ENCODE peak calls at places on chromosomes 2 and 18, in six cellular contexts. G is endodermal cell, F is foreskin fibroblast, U is K562, P is adrenal gland, I is mucosa of descending colon. Q is an unnamed sample.

GRCh38 chr2:66862871-66863650 is 428.1 kb downstream of the MEIS1 start:
- DNase-seq in G (no peak), F (peak), U (no peak), P (no peak), I (no peak), Q (no peak)

GRCh38 chr2:113877651-113878594 is 12.0 kb upstream of the ACTR3 start:
- DNase-seq in G (no peak), F (peak), U (peak), P (no peak), I (no peak), Q (no peak)

GRCh38 chr2:46857871-46858696 is 57.5 kb downstream of the MCFD2 start:
- DNase-seq in G (no peak), F (peak), U (peak), P (no peak), I (no peak), Q (peak)

GRCh38 chr18:2002604-2003003 is 568.7 kb downstream of the METTL4 start:
- DNase-seq in G (peak), F (no peak), U (no peak), P (no peak), I (no peak), Q (no peak)

GRCh38 chr2:112750560-112750843 is 13.9 kb downstream of the CKAP2L start:
- DNase-seq in G (no peak), F (no peak), U (no peak), P (no peak), I (no peak), Q (no peak)

GRCh38 chr2:135820003-135820618 is 16.9 kb downstream of the LCT start:
- DNase-seq in G (no peak), F (peak), U (no peak), P (no peak), I (no peak), Q (peak)

GRCh38 chr2:145752091-145752806 is 1232.3 kb upstream of the ZEB2 start:
- DNase-seq in G (peak), F (peak), U (peak), P (peak), I (no peak), Q (peak)

GRCh38 chr2:43136862-43137261 is 89.5 kb downstream of the ZFP36L2 start:
- DNase-seq in G (peak), F (no peak), U (no peak), P (no peak), I (no peak), Q (no peak)

GRCh38 chr2:100193334-100193733 is 50.9 kb upstream of the AFF3 start:
- DNase-seq in G (no peak), F (no peak), U (no peak), P (no peak), I (no peak), Q (no peak)

GRCh38 chr2:8059255-8059654 is 622.6 kb upstream of the ID2 start:
- DNase-seq in G (no peak), F (no peak), U (no peak), P (no peak), I (no peak), Q (no peak)

GRCh38 chr18:25915907-25916306 is 174.5 kb downstream of the SS18 start:
- DNase-seq in G (no peak), F (no peak), U (no peak), P (no peak), I (no peak), Q (no peak)

GRCh38 chr2:119005081-119005480 is 63.1 kb downstream of the MARCO start:
- DNase-seq in G (no peak), F (no peak), U (no peak), P (no peak), I (no peak), Q (no peak)

GRCh38 chr2:230942920-230943896 is 18.2 kb upstream of the GPR55 start:
- DNase-seq in G (peak), F (peak), U (peak), P (peak), I (peak), Q (no peak)

GRCh38 chr2:172427990-172428840 is 829 bp downstream of the ITGA6 start:
- DNase-seq in G (peak), F (no peak), U (peak), P (no peak), I (peak), Q (no peak)
- TF ChIP-seq CTCF in G (peak), F (no peak), U (no peak), P (no peak), I (no peak), Q (peak)

DNA sequence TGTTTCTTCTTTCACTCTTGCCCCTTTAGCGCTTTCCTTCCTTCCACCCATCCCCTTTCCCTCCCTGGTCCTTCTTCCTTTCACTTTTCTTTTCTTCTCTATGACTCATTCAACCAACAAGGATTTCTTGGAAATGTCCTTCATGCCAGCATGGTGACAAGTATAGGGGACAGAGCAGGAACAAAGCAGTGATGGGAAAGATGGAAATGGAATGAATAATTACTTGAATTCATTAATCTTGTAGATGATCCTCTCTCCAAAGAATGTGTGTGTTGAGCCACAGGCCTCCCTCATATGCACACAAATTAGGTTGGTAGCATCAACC is 1.5 kb downstream of the VAMP5 start:
- DNase-seq in G (no peak), F (peak), U (no peak), P (no peak), I (no peak), Q (peak)
- H3K4me3 ChIP-seq in G (no peak), F (peak), U (no peak), P (no peak), I (no peak), Q (peak)

GRCh38 chr2:20294231-20294630 is 56.4 kb downstream of the PUM2 start:
- DNase-seq in G (no peak), F (no peak), U (no peak), P (no peak), I (no peak), Q (no peak)

GRCh38 chr2:20292984-20293383 is 57.7 kb downstream of the PUM2 start:
- DNase-seq in G (no peak), F (no peak), U (no peak), P (no peak), I (no peak), Q (no peak)

GRCh38 chr2:20291846-20292408 is 58.7 kb downstream of the PUM2 start:
- DNase-seq in G (no peak), F (no peak), U (no peak), P (no peak), I (no peak), Q (no peak)

GRCh38 chr2:20288941-20289340 is 61.7 kb downstream of the PUM2 start:
- DNase-seq in G (no peak), F (peak), U (peak), P (no peak), I (no peak), Q (no peak)

GRCh38 chr2:20291106-20291564 is 59.5 kb downstream of the PUM2 start:
- DNase-seq in G (peak), F (peak), U (peak), P (peak), I (no peak), Q (peak)
- TF ChIP-seq CTCF in G (peak), F (peak), U (peak), P (peak), I (peak), Q (peak)

DNA sequence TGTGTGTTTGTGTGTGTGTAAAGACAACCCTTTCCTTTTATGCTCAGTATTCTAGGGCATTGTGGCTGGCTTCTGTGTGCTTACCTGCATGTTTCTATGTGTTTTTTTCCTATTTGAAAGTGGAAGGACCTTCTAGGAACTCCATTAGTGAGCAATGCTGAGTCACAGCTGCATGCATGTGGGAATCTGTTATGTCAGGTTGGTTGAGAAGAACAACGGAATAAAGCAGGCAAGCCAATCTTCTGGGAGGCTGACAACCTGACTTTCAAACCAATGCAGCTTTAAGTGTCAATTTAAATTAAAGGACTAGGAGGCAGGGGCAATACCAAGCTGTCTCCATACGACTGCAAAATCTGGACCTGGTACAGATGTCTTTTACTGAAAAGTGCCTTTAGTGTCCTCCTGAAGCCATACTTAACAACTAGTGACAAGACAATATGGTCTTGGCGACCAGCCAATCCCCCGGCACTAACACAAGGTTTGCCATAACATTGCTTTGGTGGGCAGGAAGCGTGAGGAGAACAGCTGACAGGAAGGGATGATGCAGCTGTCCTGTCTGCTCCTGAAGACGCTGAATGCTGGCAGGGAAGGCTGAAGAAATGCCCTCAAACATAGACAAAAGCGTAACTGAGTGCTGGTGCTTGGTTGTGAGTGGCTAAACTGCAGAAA is 514.7 kb upstream of the CDH7 start:
- DNase-seq in G (no peak), F (no peak), U (no peak), P (peak), I (no peak), Q (peak)
- H3K4me3 ChIP-seq in G (no peak), F (no peak), U (no peak), P (no peak), I (no peak), Q (no peak)

GRCh38 chr2:62297642-62298010 is 101.7 kb downstream of the B3GNT2 start:
- DNase-seq in G (peak), F (no peak), U (peak), P (no peak), I (no peak), Q (no peak)
- TF ChIP-seq CTCF in G (peak), F (no peak), U (peak), P (no peak), I (no peak), Q (no peak)

GRCh38 chr2:179946810-179947485 is 60.1 kb downstream of the CWC22 start:
- DNase-seq in G (no peak), F (no peak), U (no peak), P (no peak), I (no peak), Q (no peak)
- H3K4me3 ChIP-seq in G (no peak), F (no peak), U (no peak), P (no peak), I (no peak), Q (no peak)

GRCh38 chr2:71154798-71155197 is 24.4 kb downstream of the MPHOSPH10 start:
- DNase-seq in G (peak), F (no peak), U (peak), P (no peak), I (no peak), Q (no peak)
- TF ChIP-seq CTCF in G (peak), F (no peak), U (peak), P (no peak), I (no peak), Q (no peak)

GRCh38 chr2:39739386-39739785 is 39.7 kb downstream of the THUMPD2 start:
- DNase-seq in G (no peak), F (no peak), U (no peak), P (no peak), I (no peak), Q (no peak)

GRCh38 chr2:39736593-39736992 is 42.5 kb downstream of the THUMPD2 start:
- DNase-seq in G (no peak), F (peak), U (no peak), P (no peak), I (no peak), Q (peak)

GRCh38 chr2:39738941-39739340 is 40.1 kb downstream of the THUMPD2 start:
- DNase-seq in G (no peak), F (no peak), U (no peak), P (no peak), I (no peak), Q (no peak)

GRCh38 chr2:39735648-39736047 is 43.4 kb downstream of the THUMPD2 start:
- DNase-seq in G (no peak), F (no peak), U (no peak), P (no peak), I (no peak), Q (no peak)

DNA sequence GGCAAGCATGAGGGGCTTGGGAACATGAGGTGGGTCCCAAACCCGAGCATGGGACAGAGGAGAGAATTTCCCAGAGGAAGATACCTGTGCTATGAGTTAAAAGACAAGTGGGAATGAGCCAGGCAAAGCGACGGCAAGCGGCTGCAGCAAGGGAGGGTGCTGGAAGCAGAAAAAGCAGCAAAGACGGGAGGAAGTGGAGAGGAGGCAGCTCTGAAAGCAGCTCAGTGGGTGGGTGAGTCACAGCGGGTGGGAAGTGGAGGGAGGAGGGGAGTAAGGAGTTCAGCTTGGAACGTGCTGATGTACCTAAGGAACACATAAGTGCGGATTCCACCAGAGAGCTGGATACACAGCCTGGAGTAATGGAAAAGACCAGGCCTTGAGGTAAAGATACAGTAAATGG is 41.4 kb downstream of the THUMPD2 start:
- DNase-seq in G (peak), F (peak), U (no peak), P (no peak), I (no peak), Q (peak)
- H3K4me3 ChIP-seq in G (no peak), F (no peak), U (no peak), P (no peak), I (no peak), Q (no peak)

DNA sequence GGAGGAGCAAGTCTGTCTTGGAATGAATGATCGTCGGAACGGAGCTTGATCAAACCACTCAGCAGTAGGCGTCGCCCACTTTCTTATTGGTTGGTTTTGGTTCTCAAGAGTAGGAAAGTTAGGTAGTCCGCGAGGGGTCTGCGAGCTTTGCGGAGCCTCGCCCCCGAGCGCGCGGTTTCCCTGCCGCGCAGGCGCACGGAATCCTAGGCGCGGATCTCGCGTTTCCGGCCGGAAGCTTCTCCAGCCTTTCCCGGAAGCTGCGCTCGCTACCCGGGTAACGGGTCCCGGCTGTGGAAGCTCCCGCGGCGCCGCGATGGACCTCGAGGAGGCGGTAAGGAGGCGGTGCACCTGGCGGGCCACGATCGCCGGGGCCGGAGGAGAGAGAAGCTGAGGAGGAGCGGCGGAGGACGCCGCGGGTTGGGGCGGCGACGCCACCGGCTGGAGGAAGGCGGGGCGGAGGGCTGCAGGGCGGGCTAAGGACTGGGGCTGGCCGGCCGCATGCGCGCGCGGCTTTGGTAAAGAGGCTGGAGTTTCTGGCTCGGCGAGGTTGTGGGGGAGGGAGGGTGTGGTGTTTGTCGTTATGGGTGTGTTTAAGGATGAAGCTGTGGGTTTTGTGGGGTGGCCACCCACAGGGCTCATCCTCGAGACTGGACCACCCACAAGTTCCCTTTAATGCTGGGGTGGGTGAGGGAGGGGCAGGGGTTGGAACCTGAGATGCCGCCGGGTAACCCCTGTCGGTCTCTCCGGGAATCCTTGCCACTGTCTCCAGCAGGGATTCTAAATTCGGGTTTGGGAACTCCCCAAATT is at the start of gene TAF1B:
- DNase-seq in G (peak), F (peak), U (peak), P (peak), I (peak), Q (peak)
- TF ChIP-seq CTCF in G (peak), F (peak), U (peak), P (peak), I (peak), Q (peak)

DNA sequence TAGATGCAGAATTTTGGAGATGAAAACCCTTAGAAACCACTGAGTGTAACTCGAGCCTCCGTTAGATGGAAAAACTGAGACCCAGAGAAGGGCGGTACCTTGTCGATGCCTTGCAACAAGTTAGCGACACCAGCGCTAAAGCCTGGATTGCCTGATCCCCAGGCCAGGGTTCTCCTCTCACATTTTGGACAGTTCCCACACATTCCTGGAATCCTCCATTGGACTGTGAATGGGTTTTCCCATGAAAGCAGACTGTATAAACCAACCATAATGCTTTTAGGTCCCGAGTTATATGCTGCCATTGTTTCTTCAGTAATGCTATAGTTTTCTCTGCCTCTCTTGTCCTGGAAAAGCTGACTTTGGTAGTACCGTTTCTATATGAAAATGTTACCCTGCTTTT is 37.1 kb upstream of the LPIN1 start:
- DNase-seq in G (no peak), F (no peak), U (no peak), P (peak), I (no peak), Q (no peak)
- H3K4me3 ChIP-seq in G (no peak), F (no peak), U (no peak), P (no peak), I (no peak), Q (no peak)

Q was measured in astrocyte of the cerebellum.